ENCODE peak calls at places on chromosomes 11 and 22, in eight cellular contexts. E is stimulated activated CD8-positive, alpha-beta memory T cell treated with anti-CD3 and anti-CD28 coated beads, Interleukin-2, amount 100 ng/mL, for 1 hour; Z is NCI-H1694; Q is AG08395; O is AG08396; X is H54; D is GM10248; V is upper lobe of right lung. P is an unnamed sample.

GRCh38 chr11:43575931-43576833 is 104.4 kb upstream of the HSD17B12 start:
- DNase-seq in E (no peak), Z (no peak), Q (no peak), O (peak; percentile 29), X (no peak), D (no peak), V (no peak), P (no peak)

GRCh38 chr11:2813141-2813908 is 72.2 kb downstream of the CDKN1C start:
- DNase-seq in E (no peak), Z (no peak), Q (no peak), O (peak; percentile 74), X (no peak), D (no peak), V (peak; percentile 52), P (no peak)

GRCh38 chr11:124893781-124894401 is 3.8 kb downstream of the ROBO4 start:
- DNase-seq in E (no peak), Z (no peak), Q (no peak), O (no peak), X (no peak), D (no peak), V (no peak), P (no peak)

GRCh38 chr22:30591191-30591587 is 521 bp downstream of the PES1 start:
- DNase-seq in E (no peak), Z (no peak), Q (peak; percentile 29), O (no peak), X (no peak), D (no peak), V (no peak), P (peak; percentile 47)

GRCh38 chr11:10323793-10324170 is 18.9 kb downstream of the ADM start:
- DNase-seq in E (no peak), Z (no peak), Q (no peak), O (no peak), X (no peak), D (no peak), V (no peak), P (peak; percentile 43)

GRCh38 chr11:125514336-125515101 is 18.5 kb upstream of the FEZ1 start:
- DNase-seq in E (peak; percentile 19), Z (no peak), Q (no peak), O (no peak), X (no peak), D (peak; percentile 35), V (no peak), P (peak; percentile 29)

GRCh38 chr11:111693224-111693937 is 72.8 kb downstream of the PPP2R1B start:
- DNase-seq in E (no peak), Z (no peak), Q (no peak), O (no peak), X (no peak), D (no peak), V (no peak), P (no peak)

GRCh38 chr11:130527648-130528300 is 79.3 kb downstream of the ADAMTS15 start:
- DNase-seq in E (no peak), Z (no peak), Q (no peak), O (no peak), X (no peak), D (no peak), V (no peak), P (peak; percentile 32)

GRCh38 chr22:45271667-45272188 is 13.0 kb upstream of the UPK3A start:
- DNase-seq in E (no peak), Z (no peak), Q (no peak), O (no peak), X (no peak), D (no peak), V (no peak), P (peak; percentile 31)

GRCh38 chr11:10809373-10810199 is 860 bp upstream of the EIF4G2 start:
- DNase-seq in E (no peak), Z (peak; percentile 18), Q (peak; percentile 76), O (peak; percentile 69), X (peak; percentile 42), D (no peak), V (no peak), P (peak; percentile 83)

GRCh38 chr11:94134651-94135512 is 6.2 kb downstream of the PANX1 start:
- DNase-seq in E (no peak), Z (no peak), Q (peak; percentile 77), O (peak; percentile 66), X (no peak), D (no peak), V (no peak), P (peak; percentile 91)

GRCh38 chr11:45921561-45922424 is 663 bp upstream of the LARGE2 start:
- DNase-seq in E (no peak), Z (no peak), Q (no peak), O (peak; percentile 13), X (no peak), D (no peak), V (peak; percentile 91), P (no peak)

GRCh38 chr22:22981670-22982571 is 88.4 kb upstream of the GNAZ start:
- DNase-seq in E (no peak), Z (no peak), Q (no peak), O (no peak), X (no peak), D (no peak), V (no peak), P (no peak)

GRCh38 chr22:42329504-42329903 is 59.1 kb upstream of the TCF20 start:
- DNase-seq in E (no peak), Z (no peak), Q (no peak), O (no peak), X (no peak), D (no peak), V (no peak), P (no peak)

GRCh38 chr11:95845168-95845567 is 54.9 kb downstream of the CEP57 start:
- DNase-seq in E (no peak), Z (no peak), Q (no peak), O (no peak), X (no peak), D (no peak), V (no peak), P (no peak)

GRCh38 chr22:29596408-29596807 is 7.0 kb upstream of the NF2 start:
- DNase-seq in E (no peak), Z (no peak), Q (no peak), O (no peak), X (no peak), D (no peak), V (no peak), P (no peak)

GRCh38 chr11:35043933-35044332 is 95.0 kb upstream of the CD44 start:
- DNase-seq in E (no peak), Z (no peak), Q (no peak), O (no peak), X (no peak), D (no peak), V (no peak), P (no peak)

GRCh38 chr11:43834291-43834690 is 46.3 kb upstream of the ALKBH3 start:
- DNase-seq in E (no peak), Z (no peak), Q (no peak), O (no peak), X (no peak), D (no peak), V (no peak), P (no peak)

GRCh38 chr11:8201524-8202365 is 32.9 kb upstream of the RIC3 start:
- DNase-seq in E (no peak), Z (no peak), Q (no peak), O (no peak), X (no peak), D (peak; percentile 67), V (no peak), P (no peak)

GRCh38 chr22:28882545-28882877 is 861 bp upstream of the ZNRF3 start:
- DNase-seq in E (no peak), Z (no peak), Q (no peak), O (peak; percentile 18), X (no peak), D (no peak), V (no peak), P (no peak)

GRCh38 chr11:72561856-72562255 is 112.4 kb downstream of the PDE2A start:
- DNase-seq in E (no peak), Z (no peak), Q (no peak), O (no peak), X (no peak), D (no peak), V (peak; percentile 44), P (no peak)

GRCh38 chr22:19663286-19663815 is 51.0 kb upstream of the SEPTIN5 start:
- DNase-seq in E (no peak), Z (peak; percentile 15), Q (peak; percentile 68), O (peak; percentile 75), X (peak; percentile 20), D (peak; percentile 2), V (no peak), P (peak; percentile 89)

GRCh38 chr22:28629420-28630184 is 50.0 kb downstream of the TTC28 start:
- DNase-seq in E (no peak), Z (no peak), Q (no peak), O (no peak), X (no peak), D (no peak), V (no peak), P (no peak)

GRCh38 chr11:82229346-82229745 is 504.3 kb downstream of the FAM181B start:
- DNase-seq in E (no peak), Z (peak; percentile 19), Q (no peak), O (no peak), X (no peak), D (peak; percentile 3), V (no peak), P (peak; percentile 8)

GRCh38 chr22:35299217-35299716 is 427 bp upstream of the TOM1 start:
- DNase-seq in E (no peak), Z (peak; percentile 28), Q (peak; percentile 20), O (no peak), X (no peak), D (no peak), V (no peak), P (peak; percentile 44)

GRCh38 chr11:101759771-101760450 is 154.9 kb upstream of the CEP126 start:
- DNase-seq in E (no peak), Z (no peak), Q (peak; percentile 8), O (no peak), X (no peak), D (no peak), V (no peak), P (no peak)

GRCh38 chr11:128711136-128711535 is 17.3 kb downstream of the FLI1 start:
- DNase-seq in E (no peak), Z (no peak), Q (peak; percentile 71), O (no peak), X (no peak), D (no peak), V (no peak), P (peak; percentile 81)

GRCh38 chr11:1060885-1061616 is 13.6 kb upstream of the MUC2 start:
- DNase-seq in E (no peak), Z (no peak), Q (peak; percentile 94), O (peak; percentile 88), X (peak; percentile 86), D (no peak), V (peak; percentile 63), P (peak; percentile 82)

GRCh38 chr11:112302226-112302868 is 41.7 kb upstream of the PLET1 start:
- DNase-seq in E (no peak), Z (no peak), Q (peak; percentile 25), O (no peak), X (no peak), D (no peak), V (no peak), P (peak; percentile 33)

GRCh38 chr11:93054881-93055280 is 85.4 kb downstream of the MTNR1B start:
- DNase-seq in E (no peak), Z (no peak), Q (peak; percentile 77), O (peak; percentile 75), X (peak; percentile 15), D (no peak), V (no peak), P (peak; percentile 90)

GRCh38 chr11:15897211-15897960 is 459.0 kb downstream of the SOX6 start:
- DNase-seq in E (no peak), Z (no peak), Q (no peak), O (peak; percentile 66), X (no peak), D (no peak), V (peak; percentile 35), P (peak; percentile 38)

P was measured in AG10803.